ENCODE peak calls at places on chromosomes 16 and 17, in four cellular contexts. K, W, J and I are unnamed samples.

GRCh38 chr17:77746901-77747620 is 211.4 kb upstream of the TNRC6C start:
- DNase-seq in W (no peak), J (no peak), K (no peak), I (no peak)

GRCh38 chr16:3966681-3967080 is 86.2 kb upstream of the CREBBP start:
- DNase-seq in K (no peak), W (no peak), J (no peak), I (no peak)

GRCh38 chr16:88320947-88321634 is 61.7 kb upstream of the ZNF469 start:
- DNase-seq in J (peak), K (no peak), W (no peak), I (no peak)

GRCh38 chr16:72990003-72990521 is 57.9 kb downstream of the ZFHX3 start:
- DNase-seq in W (no peak), K (no peak), J (peak), I (peak)

GRCh38 chr17:1074886-1075665 is 78.1 kb downstream of the TIMM22 start:
- DNase-seq in W (no peak), K (no peak), J (no peak), I (no peak)

GRCh38 chr16:50467943-50468748 is 80.0 kb upstream of the NKD1 start:
- DNase-seq in K (peak), J (peak), W (peak), I (no peak)

GRCh38 chr17:14228903-14229302 is 7.8 kb downstream of the CDRT15 start:
- DNase-seq in J (no peak), W (no peak), K (no peak), I (peak)

GRCh38 chr17:83053779-83054451 is 25.5 kb upstream of the METRNL start:
- DNase-seq in W (no peak), J (no peak), K (peak), I (no peak)

GRCh38 chr17:27540300-27541105 is 84.3 kb downstream of the KSR1 start:
- DNase-seq in K (no peak), J (no peak), W (no peak), I (peak)

GRCh38 chr16:20801278-20801677 is 5.0 kb downstream of the ERI2 start:
- DNase-seq in J (no peak), W (no peak), K (no peak), I (no peak)

GRCh38 chr16:86680661-86681439 is 102.5 kb downstream of the FOXL1 start:
- DNase-seq in J (no peak), W (no peak), K (no peak), I (no peak)

GRCh38 chr16:47073223-47074155 is 70.3 kb downstream of the NETO2 start:
- DNase-seq in W (no peak), J (no peak), K (no peak), I (no peak)

GRCh38 chr17:20263595-20263994 is 203.7 kb downstream of the LGALS9B start:
- DNase-seq in W (no peak), J (peak), K (no peak), I (peak)

GRCh38 chr17:43667506-43668438 is 6.0 kb upstream of the MEOX1 start:
- DNase-seq in K (no peak), W (no peak), J (no peak), I (peak)

GRCh38 chr17:1413281-1413791 is 13.3 kb upstream of the YWHAE start:
- DNase-seq in J (no peak), W (no peak), K (no peak), I (peak)

GRCh38 chr17:63451150-63451549 is 5.0 kb upstream of the CYB561 start:
- DNase-seq in W (no peak), K (no peak), J (no peak), I (no peak)

GRCh38 chr16:46885960-46886763 is 2.0 kb downstream of the GPT2 start:
- DNase-seq in J (peak), K (no peak), W (no peak), I (peak)

DNA sequence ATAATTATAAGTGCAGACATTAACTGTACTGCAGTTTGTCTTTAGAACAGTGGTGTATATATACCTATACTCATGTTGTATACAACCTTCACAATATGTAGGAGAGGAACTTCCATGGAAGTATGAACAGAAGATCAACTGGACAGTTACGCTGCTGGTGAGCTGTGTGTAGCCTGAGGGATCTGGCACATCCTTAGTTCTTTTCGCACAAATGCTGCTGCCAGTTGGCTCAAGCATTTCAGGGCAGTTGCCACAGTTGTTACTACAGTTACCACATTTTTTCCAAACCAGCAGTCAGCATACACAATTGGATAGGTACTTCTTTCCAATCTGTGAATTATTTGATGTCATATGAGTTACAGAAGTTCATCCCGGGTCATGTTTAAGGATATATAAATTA is 539.6 kb upstream of the HSBP1 start:
- DNase-seq in W (no peak), K (no peak), J (no peak), I (no peak)
- H4K5ac ChIP-seq in W (no peak), K (no peak), J (no peak), I (no peak)

DNA sequence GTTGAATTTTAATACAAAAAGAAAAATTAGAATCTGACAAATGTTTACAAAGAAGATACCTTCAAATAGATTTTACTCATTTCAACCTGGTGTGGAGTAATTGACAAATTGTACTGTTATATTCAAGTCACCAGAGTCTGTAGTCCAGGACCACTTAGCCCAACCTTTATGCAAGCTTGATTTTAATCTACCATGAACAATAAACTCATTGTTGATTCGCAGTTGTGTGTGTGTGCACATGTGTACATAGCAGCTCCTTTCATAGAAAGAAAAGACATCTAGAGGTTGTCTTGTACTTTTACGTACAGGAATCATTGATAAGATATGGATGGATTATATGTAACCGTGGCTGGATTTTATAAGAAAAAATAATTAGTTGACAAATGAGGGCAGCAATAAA is 20.7 kb upstream of the LRRC37A start:
- DNase-seq in J (no peak), K (peak), W (no peak), I (no peak)
- H4K5ac ChIP-seq in J (no peak), K (no peak), W (no peak), I (no peak)

GRCh38 chr17:58631523-58632323 is 60.1 kb downstream of the TEX14 start:
- DNase-seq in J (peak), W (peak), K (peak), I (peak)
- H4K5ac ChIP-seq in J (no peak), W (no peak), K (peak), I (peak)

GRCh38 chr16:6267682-6268081 is 1065.0 kb upstream of the RBFOX1 start:
- DNase-seq in W (no peak), K (no peak), J (no peak), I (no peak)

GRCh38 chr16:6265956-6266355 is 1066.7 kb upstream of the RBFOX1 start:
- DNase-seq in K (no peak), J (no peak), W (no peak), I (no peak)

GRCh38 chr16:6266703-6267102 is 1065.9 kb upstream of the RBFOX1 start:
- DNase-seq in J (no peak), W (no peak), K (no peak), I (no peak)
- H4K5ac ChIP-seq in J (no peak), W (no peak), K (no peak), I (no peak)

GRCh38 chr16:76450890-76451289 is 173.7 kb downstream of the CNTNAP4 start:
- DNase-seq in K (no peak), J (no peak), W (no peak), I (no peak)

GRCh38 chr16:76441886-76442285 is 164.7 kb downstream of the CNTNAP4 start:
- DNase-seq in K (no peak), W (no peak), J (peak), I (no peak)

GRCh38 chr16:76444823-76445222 is 167.6 kb downstream of the CNTNAP4 start:
- DNase-seq in J (no peak), K (no peak), W (no peak), I (no peak)

GRCh38 chr16:76443981-76444380 is 166.8 kb downstream of the CNTNAP4 start:
- DNase-seq in J (no peak), W (no peak), K (no peak), I (no peak)

GRCh38 chr16:76446251-76446650 is 169.1 kb downstream of the CNTNAP4 start:
- DNase-seq in J (no peak), K (no peak), W (no peak), I (no peak)
- H4K5ac ChIP-seq in J (no peak), K (no peak), W (no peak), I (no peak)

GRCh38 chr17:7195971-7196370 is 16.8 kb upstream of the ASGR1 start:
- DNase-seq in K (no peak), J (no peak), W (peak), I (no peak)
- H4K5ac ChIP-seq in K (no peak), J (no peak), W (no peak), I (no peak)

DNA sequence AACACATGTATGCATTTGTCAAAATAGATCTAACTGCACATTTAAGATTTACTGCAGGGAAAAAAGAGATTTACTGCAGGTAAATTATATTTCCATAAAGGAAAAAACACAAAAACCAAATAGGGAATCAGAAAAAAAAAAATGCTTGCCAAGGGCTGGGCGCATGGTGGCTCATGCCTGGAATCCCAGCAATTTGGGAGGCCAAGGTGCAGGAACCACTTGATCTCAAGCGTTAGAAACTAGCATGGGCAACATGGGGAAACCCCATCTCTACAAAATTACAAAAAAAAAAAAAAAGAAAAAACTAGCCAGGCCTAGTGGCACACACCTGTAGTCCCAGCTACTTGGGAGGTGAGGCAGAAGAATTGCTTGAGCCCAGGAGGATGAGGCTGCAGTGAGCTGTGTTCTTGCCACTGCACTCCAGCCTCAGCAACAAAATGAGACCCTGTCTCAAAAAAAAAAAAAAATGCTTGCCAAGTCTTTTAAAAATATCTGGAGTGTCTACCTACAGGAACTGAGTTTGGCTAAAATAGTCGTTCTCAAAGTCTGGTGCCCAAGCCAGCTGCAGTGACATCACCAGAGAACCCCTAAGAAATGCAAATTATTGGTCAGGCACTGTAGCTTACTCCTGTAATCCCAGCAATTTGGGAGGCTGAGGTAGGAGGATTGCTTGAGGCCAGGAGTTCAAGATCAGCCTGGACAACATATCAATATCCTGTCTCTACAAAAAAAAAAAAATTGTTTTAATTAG is 17.5 kb downstream of the TRIM25 start:
- DNase-seq in J (peak), K (no peak), W (no peak), I (no peak)
- H4K5ac ChIP-seq in J (no peak), K (no peak), W (no peak), I (no peak)

GRCh38 chr17:8514801-8515200 is 79.1 kb downstream of the NDEL1 start:
- DNase-seq in W (no peak), J (no peak), K (no peak), I (no peak)

GRCh38 chr17:8520981-8521380 is 85.3 kb downstream of the NDEL1 start:
- DNase-seq in W (no peak), K (no peak), J (no peak), I (no peak)

GRCh38 chr17:8522577-8522976 is 86.9 kb downstream of the NDEL1 start:
- DNase-seq in W (no peak), J (no peak), K (no peak), I (no peak)

GRCh38 chr17:8518858-8519257 is 83.2 kb downstream of the NDEL1 start:
- DNase-seq in W (no peak), K (no peak), J (no peak), I (no peak)

GRCh38 chr17:8518346-8518745 is 82.7 kb downstream of the NDEL1 start:
- DNase-seq in J (no peak), K (no peak), W (no peak), I (no peak)
- H4K5ac ChIP-seq in J (no peak), K (no peak), W (no peak), I (no peak)

GRCh38 chr17:29108806-29109476 is 66.0 kb downstream of the PIPOX start:
- DNase-seq in K (no peak), W (no peak), J (peak), I (no peak)
- H4K5ac ChIP-seq in K (no peak), W (no peak), J (no peak), I (no peak)